ENCODE peak calls at places on chromosomes 6 and 20, in ten cellular contexts. One of them, this sample, is unnamed.

GRCh38 chr20:57408536-57409233 is 17.5 kb downstream of the RBM38 start:
- DNase-seq in AG08396: no peak
- DNase-seq in NCI-H774: no peak
- DNase-seq in sciatic nerve: no peak
- DNase-seq in M059J: no peak
- DNase-seq in fibroblast of lung: no peak
- DNase-seq in activated CD8-positive, alpha-beta memory T cell treated with anti-CD3 and anti-CD28 coated beads for 4 hours: no peak
- DNase-seq in bronchial epithelial cell: no peak
- DNase-seq in A549: no peak
- DNase-seq in HCEC 1CT: no peak
- DNase-seq in this sample: peak

GRCh38 chr20:36071848-36072247 is 82.7 kb upstream of the EPB41L1 start:
- DNase-seq in AG08396: no peak
- DNase-seq in NCI-H774: no peak
- DNase-seq in sciatic nerve: no peak
- DNase-seq in M059J: no peak
- DNase-seq in fibroblast of lung: no peak
- DNase-seq in activated CD8-positive, alpha-beta memory T cell treated with anti-CD3 and anti-CD28 coated beads for 4 hours: no peak
- DNase-seq in bronchial epithelial cell: no peak
- DNase-seq in A549: no peak
- DNase-seq in HCEC 1CT: no peak
- DNase-seq in this sample: no peak

GRCh38 chr6:128558924-128559323 is 38.5 kb upstream of the PTPRK start:
- DNase-seq in AG08396: no peak
- DNase-seq in NCI-H774: no peak
- DNase-seq in sciatic nerve: no peak
- DNase-seq in M059J: no peak
- DNase-seq in fibroblast of lung: no peak
- DNase-seq in activated CD8-positive, alpha-beta memory T cell treated with anti-CD3 and anti-CD28 coated beads for 4 hours: no peak
- DNase-seq in bronchial epithelial cell: no peak
- DNase-seq in A549: no peak
- DNase-seq in HCEC 1CT: no peak
- DNase-seq in this sample: no peak

GRCh38 chr6:41199427-41200246 is 1.3 kb downstream of the TREML2 start:
- DNase-seq in AG08396: no peak
- DNase-seq in NCI-H774: no peak
- DNase-seq in sciatic nerve: no peak
- DNase-seq in M059J: no peak
- DNase-seq in fibroblast of lung: no peak
- DNase-seq in activated CD8-positive, alpha-beta memory T cell treated with anti-CD3 and anti-CD28 coated beads for 4 hours: no peak
- DNase-seq in bronchial epithelial cell: no peak
- DNase-seq in A549: no peak
- DNase-seq in HCEC 1CT: no peak
- DNase-seq in this sample: no peak

GRCh38 chr6:30700340-30700739 is 9.6 kb upstream of the NRM start:
- DNase-seq in AG08396: no peak
- DNase-seq in NCI-H774: no peak
- DNase-seq in sciatic nerve: no peak
- DNase-seq in M059J: no peak
- DNase-seq in fibroblast of lung: no peak
- DNase-seq in activated CD8-positive, alpha-beta memory T cell treated with anti-CD3 and anti-CD28 coated beads for 4 hours: no peak
- DNase-seq in bronchial epithelial cell: peak
- DNase-seq in A549: no peak
- DNase-seq in HCEC 1CT: no peak
- DNase-seq in this sample: no peak

GRCh38 chr6:56040271-56040670 is 164.9 kb upstream of the BMP5 start:
- DNase-seq in AG08396: no peak
- DNase-seq in NCI-H774: no peak
- DNase-seq in sciatic nerve: no peak
- DNase-seq in M059J: peak
- DNase-seq in fibroblast of lung: peak
- DNase-seq in activated CD8-positive, alpha-beta memory T cell treated with anti-CD3 and anti-CD28 coated beads for 4 hours: no peak
- DNase-seq in bronchial epithelial cell: peak
- DNase-seq in A549: no peak
- DNase-seq in HCEC 1CT: peak
- DNase-seq in this sample: no peak

GRCh38 chr6:63509652-63510352 is 62.5 kb upstream of the LOC128125822 start:
- DNase-seq in AG08396: no peak
- DNase-seq in NCI-H774: no peak
- DNase-seq in sciatic nerve: no peak
- DNase-seq in M059J: peak
- DNase-seq in fibroblast of lung: peak
- DNase-seq in activated CD8-positive, alpha-beta memory T cell treated with anti-CD3 and anti-CD28 coated beads for 4 hours: no peak
- DNase-seq in bronchial epithelial cell: peak
- DNase-seq in A549: peak
- DNase-seq in HCEC 1CT: no peak
- DNase-seq in this sample: no peak

GRCh38 chr6:36917541-36918193 is 31.9 kb downstream of the C6orf89 start:
- DNase-seq in AG08396: peak
- DNase-seq in NCI-H774: no peak
- DNase-seq in sciatic nerve: no peak
- DNase-seq in M059J: no peak
- DNase-seq in fibroblast of lung: peak
- DNase-seq in activated CD8-positive, alpha-beta memory T cell treated with anti-CD3 and anti-CD28 coated beads for 4 hours: no peak
- DNase-seq in bronchial epithelial cell: no peak
- DNase-seq in A549: no peak
- DNase-seq in HCEC 1CT: no peak
- DNase-seq in this sample: no peak

GRCh38 chr6:148471624-148472494 is 129.2 kb downstream of the SASH1 start:
- DNase-seq in AG08396: peak
- DNase-seq in NCI-H774: no peak
- DNase-seq in sciatic nerve: no peak
- DNase-seq in M059J: no peak
- DNase-seq in fibroblast of lung: peak
- DNase-seq in activated CD8-positive, alpha-beta memory T cell treated with anti-CD3 and anti-CD28 coated beads for 4 hours: no peak
- DNase-seq in bronchial epithelial cell: no peak
- DNase-seq in A549: no peak
- DNase-seq in HCEC 1CT: no peak
- DNase-seq in this sample: no peak

GRCh38 chr20:32577023-32577422 is 8.1 kb downstream of the NOL4L start:
- DNase-seq in AG08396: no peak
- DNase-seq in NCI-H774: no peak
- DNase-seq in sciatic nerve: no peak
- DNase-seq in M059J: no peak
- DNase-seq in fibroblast of lung: no peak
- DNase-seq in activated CD8-positive, alpha-beta memory T cell treated with anti-CD3 and anti-CD28 coated beads for 4 hours: no peak
- DNase-seq in bronchial epithelial cell: no peak
- DNase-seq in A549: no peak
- DNase-seq in HCEC 1CT: no peak
- DNase-seq in this sample: no peak

GRCh38 chr6:11462742-11463414 is 74.7 kb upstream of the TMEM170B start:
- DNase-seq in AG08396: no peak
- DNase-seq in NCI-H774: no peak
- DNase-seq in sciatic nerve: no peak
- DNase-seq in M059J: no peak
- DNase-seq in fibroblast of lung: no peak
- DNase-seq in activated CD8-positive, alpha-beta memory T cell treated with anti-CD3 and anti-CD28 coated beads for 4 hours: no peak
- DNase-seq in bronchial epithelial cell: peak
- DNase-seq in A549: no peak
- DNase-seq in HCEC 1CT: no peak
- DNase-seq in this sample: no peak

GRCh38 chr20:41329435-41330342 is 10.9 kb upstream of the LPIN3 start:
- DNase-seq in AG08396: peak
- DNase-seq in NCI-H774: no peak
- DNase-seq in sciatic nerve: peak
- DNase-seq in M059J: peak
- DNase-seq in fibroblast of lung: peak
- DNase-seq in activated CD8-positive, alpha-beta memory T cell treated with anti-CD3 and anti-CD28 coated beads for 4 hours: peak
- DNase-seq in bronchial epithelial cell: peak
- DNase-seq in A549: peak
- DNase-seq in HCEC 1CT: peak
- DNase-seq in this sample: no peak

GRCh38 chr6:128290221-128290620 is 230.2 kb downstream of the PTPRK start:
- DNase-seq in AG08396: no peak
- DNase-seq in NCI-H774: no peak
- DNase-seq in sciatic nerve: no peak
- DNase-seq in M059J: no peak
- DNase-seq in fibroblast of lung: peak
- DNase-seq in activated CD8-positive, alpha-beta memory T cell treated with anti-CD3 and anti-CD28 coated beads for 4 hours: no peak
- DNase-seq in bronchial epithelial cell: no peak
- DNase-seq in A549: no peak
- DNase-seq in HCEC 1CT: no peak
- DNase-seq in this sample: no peak

GRCh38 chr20:63349516-63349895 is 11.6 kb downstream of the CHRNA4 start:
- DNase-seq in AG08396: no peak
- DNase-seq in NCI-H774: no peak
- DNase-seq in sciatic nerve: no peak
- DNase-seq in M059J: no peak
- DNase-seq in fibroblast of lung: no peak
- DNase-seq in activated CD8-positive, alpha-beta memory T cell treated with anti-CD3 and anti-CD28 coated beads for 4 hours: no peak
- DNase-seq in bronchial epithelial cell: no peak
- DNase-seq in A549: no peak
- DNase-seq in HCEC 1CT: no peak
- DNase-seq in this sample: no peak

GRCh38 chr6:139855741-139856206 is 481.3 kb upstream of the CITED2 start:
- DNase-seq in AG08396: peak
- DNase-seq in NCI-H774: peak
- DNase-seq in sciatic nerve: no peak
- DNase-seq in M059J: peak
- DNase-seq in fibroblast of lung: peak
- DNase-seq in activated CD8-positive, alpha-beta memory T cell treated with anti-CD3 and anti-CD28 coated beads for 4 hours: no peak
- DNase-seq in bronchial epithelial cell: no peak
- DNase-seq in A549: no peak
- DNase-seq in HCEC 1CT: peak
- DNase-seq in this sample: no peak

GRCh38 chr20:53795170-53795569 is 201.5 kb upstream of the ZNF217 start:
- DNase-seq in AG08396: no peak
- DNase-seq in NCI-H774: no peak
- DNase-seq in sciatic nerve: no peak
- DNase-seq in M059J: peak
- DNase-seq in fibroblast of lung: peak
- DNase-seq in activated CD8-positive, alpha-beta memory T cell treated with anti-CD3 and anti-CD28 coated beads for 4 hours: no peak
- DNase-seq in bronchial epithelial cell: peak
- DNase-seq in A549: no peak
- DNase-seq in HCEC 1CT: peak
- DNase-seq in this sample: no peak

GRCh38 chr20:50360218-50360672 is 149.9 kb upstream of the PTPN1 start:
- DNase-seq in AG08396: no peak
- DNase-seq in NCI-H774: no peak
- DNase-seq in sciatic nerve: no peak
- DNase-seq in M059J: no peak
- DNase-seq in fibroblast of lung: no peak
- DNase-seq in activated CD8-positive, alpha-beta memory T cell treated with anti-CD3 and anti-CD28 coated beads for 4 hours: no peak
- DNase-seq in bronchial epithelial cell: no peak
- DNase-seq in A549: no peak
- DNase-seq in HCEC 1CT: no peak
- DNase-seq in this sample: no peak

GRCh38 chr6:2902470-2902762 is 693 bp downstream of the SERPINB9 start:
- DNase-seq in AG08396: no peak
- DNase-seq in NCI-H774: no peak
- DNase-seq in sciatic nerve: no peak
- DNase-seq in M059J: no peak
- DNase-seq in fibroblast of lung: no peak
- DNase-seq in activated CD8-positive, alpha-beta memory T cell treated with anti-CD3 and anti-CD28 coated beads for 4 hours: no peak
- DNase-seq in bronchial epithelial cell: peak
- DNase-seq in A549: no peak
- DNase-seq in HCEC 1CT: no peak
- DNase-seq in this sample: no peak

GRCh38 chr20:10939297-10939949 is 265.6 kb upstream of the JAG1 start:
- DNase-seq in AG08396: no peak
- DNase-seq in NCI-H774: no peak
- DNase-seq in sciatic nerve: no peak
- DNase-seq in M059J: peak
- DNase-seq in fibroblast of lung: peak
- DNase-seq in activated CD8-positive, alpha-beta memory T cell treated with anti-CD3 and anti-CD28 coated beads for 4 hours: no peak
- DNase-seq in bronchial epithelial cell: peak
- DNase-seq in A549: peak
- DNase-seq in HCEC 1CT: peak
- DNase-seq in this sample: no peak

GRCh38 chr6:131867744-131868143 is 59.9 kb downstream of the ENPP1 start:
- DNase-seq in AG08396: peak
- DNase-seq in NCI-H774: no peak
- DNase-seq in sciatic nerve: no peak
- DNase-seq in M059J: no peak
- DNase-seq in fibroblast of lung: peak
- DNase-seq in activated CD8-positive, alpha-beta memory T cell treated with anti-CD3 and anti-CD28 coated beads for 4 hours: no peak
- DNase-seq in bronchial epithelial cell: no peak
- DNase-seq in A549: no peak
- DNase-seq in HCEC 1CT: peak
- DNase-seq in this sample: no peak

GRCh38 chr6:69416739-69417138 is 380.1 kb downstream of the LMBRD1 start:
- DNase-seq in AG08396: no peak
- DNase-seq in NCI-H774: no peak
- DNase-seq in sciatic nerve: no peak
- DNase-seq in M059J: peak
- DNase-seq in fibroblast of lung: peak
- DNase-seq in activated CD8-positive, alpha-beta memory T cell treated with anti-CD3 and anti-CD28 coated beads for 4 hours: no peak
- DNase-seq in bronchial epithelial cell: no peak
- DNase-seq in A549: no peak
- DNase-seq in HCEC 1CT: no peak
- DNase-seq in this sample: no peak

GRCh38 chr6:18441253-18441979 is 54.3 kb downstream of the RNF144B start:
- DNase-seq in AG08396: no peak
- DNase-seq in NCI-H774: no peak
- DNase-seq in sciatic nerve: no peak
- DNase-seq in M059J: no peak
- DNase-seq in fibroblast of lung: no peak
- DNase-seq in activated CD8-positive, alpha-beta memory T cell treated with anti-CD3 and anti-CD28 coated beads for 4 hours: no peak
- DNase-seq in bronchial epithelial cell: no peak
- DNase-seq in A549: no peak
- DNase-seq in HCEC 1CT: no peak
- DNase-seq in this sample: peak

GRCh38 chr20:32450484-32451061 is 92.4 kb downstream of the ASXL1 start:
- DNase-seq in AG08396: no peak
- DNase-seq in NCI-H774: no peak
- DNase-seq in sciatic nerve: peak
- DNase-seq in M059J: no peak
- DNase-seq in fibroblast of lung: no peak
- DNase-seq in activated CD8-positive, alpha-beta memory T cell treated with anti-CD3 and anti-CD28 coated beads for 4 hours: no peak
- DNase-seq in bronchial epithelial cell: no peak
- DNase-seq in A549: no peak
- DNase-seq in HCEC 1CT: no peak
- DNase-seq in this sample: no peak

GRCh38 chr6:105711216-105711615 is 308.3 kb upstream of the PREP start:
- DNase-seq in AG08396: peak
- DNase-seq in NCI-H774: no peak
- DNase-seq in sciatic nerve: no peak
- DNase-seq in M059J: peak
- DNase-seq in fibroblast of lung: peak
- DNase-seq in activated CD8-positive, alpha-beta memory T cell treated with anti-CD3 and anti-CD28 coated beads for 4 hours: no peak
- DNase-seq in bronchial epithelial cell: peak
- DNase-seq in A549: no peak
- DNase-seq in HCEC 1CT: peak
- DNase-seq in this sample: no peak

GRCh38 chr6:87968435-87969278 is 79.0 kb upstream of the SPACA1 start:
- DNase-seq in AG08396: no peak
- DNase-seq in NCI-H774: peak
- DNase-seq in sciatic nerve: no peak
- DNase-seq in M059J: no peak
- DNase-seq in fibroblast of lung: peak
- DNase-seq in activated CD8-positive, alpha-beta memory T cell treated with anti-CD3 and anti-CD28 coated beads for 4 hours: no peak
- DNase-seq in bronchial epithelial cell: peak
- DNase-seq in A549: no peak
- DNase-seq in HCEC 1CT: no peak
- DNase-seq in this sample: no peak

GRCh38 chr20:37394543-37395410 is 48.8 kb downstream of the SRC start:
- DNase-seq in AG08396: no peak
- DNase-seq in NCI-H774: no peak
- DNase-seq in sciatic nerve: no peak
- DNase-seq in M059J: no peak
- DNase-seq in fibroblast of lung: no peak
- DNase-seq in activated CD8-positive, alpha-beta memory T cell treated with anti-CD3 and anti-CD28 coated beads for 4 hours: no peak
- DNase-seq in bronchial epithelial cell: peak
- DNase-seq in A549: no peak
- DNase-seq in HCEC 1CT: no peak
- DNase-seq in this sample: no peak

GRCh38 chr6:17935188-17936149 is 52.0 kb downstream of the KIF13A start:
- DNase-seq in AG08396: no peak
- DNase-seq in NCI-H774: no peak
- DNase-seq in sciatic nerve: no peak
- DNase-seq in M059J: no peak
- DNase-seq in fibroblast of lung: no peak
- DNase-seq in activated CD8-positive, alpha-beta memory T cell treated with anti-CD3 and anti-CD28 coated beads for 4 hours: no peak
- DNase-seq in bronchial epithelial cell: no peak
- DNase-seq in A549: no peak
- DNase-seq in HCEC 1CT: no peak
- DNase-seq in this sample: no peak

GRCh38 chr6:109455161-109455501 is 441 bp downstream of the MICAL1 start:
- DNase-seq in AG08396: peak
- DNase-seq in NCI-H774: no peak
- DNase-seq in sciatic nerve: no peak
- DNase-seq in M059J: no peak
- DNase-seq in fibroblast of lung: no peak
- DNase-seq in activated CD8-positive, alpha-beta memory T cell treated with anti-CD3 and anti-CD28 coated beads for 4 hours: no peak
- DNase-seq in bronchial epithelial cell: no peak
- DNase-seq in A549: no peak
- DNase-seq in HCEC 1CT: no peak
- DNase-seq in this sample: no peak